ENCODE peak calls at places on chromosome 3, in six cellular contexts. B, F, W, J, Y and U are unnamed samples.

GRCh38 chr3:72694398-72694797 is 153.8 kb downstream of the SHQ1 start:
- DNase-seq in J (no peak), B (no peak), W (no peak), Y (no peak), F (no peak), U (no peak)

GRCh38 chr3:99413504-99413903 is 224.9 kb upstream of the COL8A1 start:
- DNase-seq in B (no peak), F (no peak), Y (no peak), J (no peak), W (no peak), U (no peak)

GRCh38 chr3:184325269-184325668 is 10.9 kb downstream of the EIF4G1 start:
- DNase-seq in Y (no peak), F (peak), B (no peak), J (no peak), W (no peak), U (no peak)

GRCh38 chr3:15331606-15332404 is 581 bp downstream of the SH3BP5 start:
- DNase-seq in B (no peak), F (peak), Y (no peak), W (no peak), J (no peak), U (no peak)

GRCh38 chr3:188432826-188433525 is 279.0 kb downstream of the LPP start:
- DNase-seq in J (no peak), Y (no peak), F (no peak), B (no peak), W (no peak), U (peak)

GRCh38 chr3:146065573-146066006 is 95.4 kb downstream of the PLOD2 start:
- DNase-seq in B (no peak), W (no peak), J (peak), F (no peak), Y (no peak), U (peak)

GRCh38 chr3:187753516-187753915 is 8.2 kb upstream of the BCL6 start:
- DNase-seq in Y (no peak), J (no peak), F (no peak), B (no peak), W (no peak), U (no peak)

GRCh38 chr3:4721511-4721911 is 228.4 kb downstream of the ITPR1 start:
- DNase-seq in W (no peak), B (no peak), Y (no peak), J (no peak), F (no peak), U (no peak)

GRCh38 chr3:31472479-31473390 is 60.0 kb upstream of the STT3B start:
- DNase-seq in J (no peak), F (no peak), B (no peak), Y (no peak), W (no peak), U (no peak)

GRCh38 chr3:133691410-133692107 is 29.8 kb upstream of the TOPBP1 start:
- DNase-seq in Y (no peak), F (no peak), B (no peak), J (no peak), W (no peak), U (peak)

GRCh38 chr3:36992806-36993325 is at the start of gene EPM2AIP1:
- DNase-seq in F (peak), W (no peak), Y (peak), J (no peak), B (no peak), U (no peak)

GRCh38 chr3:170418422-170419300 is at the start of gene CLDN11:
- DNase-seq in J (no peak), F (peak), Y (peak), W (no peak), B (peak), U (no peak)
- TF ChIP-seq GABPA in J (no peak), F (no peak), Y (no peak), W (no peak), B (no peak), U (no peak)

GRCh38 chr3:52086939-52087675 is 30.7 kb upstream of the DUSP7 start:
- DNase-seq in Y (no peak), B (peak), F (no peak), W (no peak), J (no peak), U (peak)
- H3K27ac ChIP-seq in Y (no peak), B (no peak), F (no peak), W (peak), J (no peak), U (peak)

GRCh38 chr3:12142476-12142875 is 16.2 kb downstream of the TIMP4 start:
- DNase-seq in J (no peak), B (no peak), F (no peak), Y (no peak), W (no peak), U (no peak)

GRCh38 chr3:12138044-12138443 is 20.7 kb downstream of the TIMP4 start:
- DNase-seq in B (peak), Y (no peak), F (no peak), W (no peak), J (no peak), U (peak)

GRCh38 chr3:12136371-12136770 is 22.3 kb downstream of the TIMP4 start:
- DNase-seq in W (no peak), B (no peak), F (no peak), Y (no peak), J (no peak), U (no peak)

GRCh38 chr3:12141350-12141749 is 17.4 kb downstream of the TIMP4 start:
- DNase-seq in Y (no peak), W (no peak), B (no peak), J (no peak), F (no peak), U (no peak)

DNA sequence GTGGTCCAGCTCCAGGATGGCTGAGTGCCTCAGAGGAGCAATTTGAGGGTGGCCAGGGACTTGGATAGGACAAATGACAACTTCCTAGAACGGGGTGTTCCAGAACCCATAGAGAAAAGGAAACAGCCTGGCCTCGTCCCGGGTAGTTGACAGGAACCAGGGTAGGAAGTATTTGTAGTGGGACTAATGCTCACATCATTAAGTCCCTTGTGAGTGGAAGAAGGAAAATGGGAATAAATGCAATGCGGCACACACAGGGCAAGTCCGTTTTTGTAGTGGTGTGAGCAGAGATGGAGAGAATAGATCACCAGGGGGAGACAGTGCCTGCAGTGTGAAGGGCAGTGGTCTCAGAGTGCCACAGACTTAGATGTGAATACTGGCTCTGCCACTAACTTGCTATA is 19.6 kb downstream of the TIMP4 start:
- DNase-seq in W (no peak), Y (no peak), B (no peak), J (peak), F (peak), U (peak)
- TF ChIP-seq CTCF in W (peak), Y (peak), B (peak), J (peak), F (peak), U (peak)

DNA sequence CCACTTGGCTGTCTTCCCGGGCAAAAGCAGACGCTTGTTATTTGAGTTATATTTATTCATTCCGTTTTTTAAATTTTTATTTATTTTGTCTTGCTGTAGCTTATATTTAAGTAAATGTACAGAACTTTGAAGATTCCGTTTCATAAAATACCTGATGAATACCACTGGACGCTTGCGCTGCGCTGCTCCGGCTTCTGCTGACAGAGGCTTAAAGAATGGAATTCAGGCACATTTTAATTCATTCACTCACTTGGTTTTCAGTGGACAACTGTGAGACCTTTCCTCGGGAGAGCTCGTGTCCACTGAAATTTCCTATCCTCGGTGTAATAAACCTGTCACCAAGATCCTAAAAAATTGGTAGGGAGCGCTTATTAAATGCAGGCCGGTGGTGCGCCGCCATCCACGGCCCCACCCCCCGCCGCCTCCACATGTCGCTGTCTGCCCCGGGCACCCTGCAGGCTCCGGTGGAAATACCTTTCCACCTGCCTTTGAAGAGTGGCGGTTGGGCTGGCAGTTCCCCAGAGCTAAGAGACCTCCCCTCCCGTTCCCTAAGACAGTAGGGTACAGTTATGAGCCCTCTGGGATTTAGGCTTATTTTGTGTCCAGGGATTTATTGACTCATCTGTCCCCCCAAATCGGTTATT is 62.5 kb upstream of the UBE2E1 start:
- DNase-seq in W (no peak), F (no peak), Y (peak), B (no peak), J (no peak), U (no peak)
- TF ChIP-seq GABPA in W (no peak), F (no peak), Y (no peak), B (no peak), J (no peak), U (no peak)

DNA sequence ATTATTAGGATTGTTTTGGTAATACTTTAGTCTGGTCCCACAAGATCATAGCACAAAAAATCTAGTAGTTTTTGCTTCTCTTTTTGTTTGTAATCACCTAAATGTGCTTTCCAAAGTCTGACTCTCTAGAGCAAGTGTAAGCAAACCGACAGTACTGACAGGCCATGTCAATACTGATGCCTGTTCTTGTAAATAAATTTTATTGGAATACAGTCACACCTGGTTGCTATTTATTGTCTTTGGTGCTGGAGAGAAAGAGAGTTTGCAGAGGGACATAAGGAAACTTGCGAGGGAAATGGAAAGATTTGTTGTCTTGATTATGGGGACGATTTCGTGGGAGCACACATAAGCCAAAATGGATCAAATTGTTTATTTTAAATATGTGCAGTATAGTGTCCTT is 77.5 kb downstream of the NAALADL2 start:
- DNase-seq in W (no peak), B (no peak), Y (no peak), F (no peak), J (no peak), U (no peak)
- H3K27ac ChIP-seq in W (no peak), B (no peak), Y (no peak), F (peak), J (no peak), U (no peak)

GRCh38 chr3:17422636-17423035 is 319.8 kb downstream of the TBC1D5 start:
- DNase-seq in J (no peak), F (no peak), Y (no peak), B (no peak), W (no peak), U (no peak)
- TF ChIP-seq CTCF in J (no peak), F (no peak), Y (no peak), B (no peak), W (no peak), U (no peak)

GRCh38 chr3:138890555-138891187 is 55.9 kb upstream of the PIK3CB start:
- DNase-seq in W (peak), B (no peak), F (no peak), Y (no peak), J (no peak), U (peak)
- TF ChIP-seq GABPA in W (no peak), B (no peak), F (no peak), Y (no peak), J (no peak), U (no peak)